ENCODE peak calls at places on chromosome 1, in eight cellular contexts. B is SK-N-SH; A is hepatocyte; L is spleen; M is CD8-positive, alpha-beta memory T cell; P is heart left ventricle; F is psoas muscle; Y is esophagus squamous epithelium. Z is an unnamed sample.

GRCh38 chr1:229300099-229300757 is 29.3 kb downstream of the RAB4A start:
- DNase-seq in B (no peak), A (no peak), L (no peak), M (no peak), P (no peak), F (no peak), Y (no peak), Z (no peak)

GRCh38 chr1:234108921-234109320 is 204.4 kb downstream of the SLC35F3 start:
- DNase-seq in B (no peak), A (peak; percentile 19), L (no peak), M (no peak), P (no peak), F (no peak), Y (no peak), Z (no peak)

GRCh38 chr1:107535091-107535490 is 394.3 kb downstream of the NTNG1 start:
- DNase-seq in B (peak; percentile 33), A (no peak), L (no peak), M (no peak), P (no peak), F (no peak), Y (no peak), Z (no peak)

GRCh38 chr1:228514421-228514820 is 27.2 kb downstream of the RNF187 start:
- DNase-seq in B (no peak), A (no peak), L (no peak), M (no peak), P (no peak), F (no peak), Y (no peak), Z (no peak)

GRCh38 chr1:57034713-57035112 is 68.9 kb upstream of the C8B start:
- DNase-seq in B (no peak), A (no peak), L (no peak), M (no peak), P (no peak), F (no peak), Y (no peak), Z (no peak)

GRCh38 chr1:16075337-16076002 is 2.0 kb upstream of the FAM131C start:
- DNase-seq in B (no peak), A (peak; percentile 58), L (no peak), M (no peak), P (peak; percentile 72), F (peak; percentile 59), Y (no peak), Z (peak; percentile 39)

GRCh38 chr1:181906631-181907030 is 154.9 kb downstream of the ZNF648 start:
- DNase-seq in B (no peak), A (no peak), L (no peak), M (no peak), P (no peak), F (no peak), Y (no peak), Z (no peak)

GRCh38 chr1:62716397-62716796 is 28.2 kb upstream of the DOCK7 start:
- DNase-seq in B (peak; percentile 68), A (no peak), L (no peak), M (no peak), P (no peak), F (no peak), Y (no peak), Z (no peak)

GRCh38 chr1:10671090-10671489 is 125.4 kb downstream of the CASZ1 start:
- DNase-seq in B (peak; percentile 65), A (no peak), L (no peak), M (no peak), P (no peak), F (no peak), Y (no peak), Z (no peak)

GRCh38 chr1:235648954-235649721 is 446 bp downstream of the GNG4 start:
- DNase-seq in B (peak; percentile 69), A (peak; percentile 88), L (peak; percentile 82), M (peak; percentile 58), P (peak; percentile 58), F (peak; percentile 48), Y (no peak), Z (no peak)

DNA sequence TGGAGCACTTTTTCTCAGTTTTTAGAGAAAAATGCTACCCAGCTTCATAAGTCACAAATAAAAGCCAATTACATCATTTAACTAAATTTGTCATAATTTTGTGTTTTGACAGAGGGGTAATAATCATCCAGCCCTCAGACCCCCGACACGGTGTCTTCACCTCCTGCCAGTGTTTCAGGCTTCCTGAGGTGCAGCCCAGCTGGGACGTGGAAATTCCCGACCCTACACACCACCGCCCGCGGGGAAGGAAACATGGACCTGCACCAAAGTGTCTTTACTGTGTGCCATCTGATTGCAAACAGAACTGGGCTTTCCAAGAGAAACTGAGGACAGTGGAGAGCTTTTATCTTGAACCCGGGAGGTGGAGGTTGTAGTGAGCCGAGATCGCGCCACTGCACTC is 7.7 kb upstream of the INAVA start:
- DNase-seq in B (no peak), A (no peak), L (no peak), M (no peak), P (no peak), F (no peak), Y (no peak), Z (no peak)
- H3K4me1 ChIP-seq in B (peaks cover 3% of the 10 kb centered on the region), A (no peaks in the 10 kb centered on the region), L (peaks cover 66% of the 10 kb centered on the region), M (peaks cover 51% of the 10 kb centered on the region), P (peaks cover 12% of the 10 kb centered on the region), F (peaks cover 11% of the 10 kb centered on the region), Y (peaks cover 12% of the 10 kb centered on the region), Z (no peaks in the 10 kb centered on the region)

GRCh38 chr1:206972725-206973124 is 2.5 kb upstream of the FCAMR start:
- DNase-seq in B (no peak), A (no peak), L (no peak), M (no peak), P (no peak), F (no peak), Y (no peak), Z (no peak)

GRCh38 chr1:206975313-206975712 is 5.1 kb upstream of the FCAMR start:
- DNase-seq in B (peak; percentile 33), A (no peak), L (no peak), M (no peak), P (no peak), F (no peak), Y (no peak), Z (no peak)

GRCh38 chr1:206971029-206971655 is 882 bp upstream of the FCAMR start:
- DNase-seq in B (no peak), A (no peak), L (no peak), M (no peak), P (no peak), F (no peak), Y (no peak), Z (no peak)

GRCh38 chr1:206970406-206970805 is at the start of gene FCAMR:
- DNase-seq in B (no peak), A (no peak), L (no peak), M (no peak), P (no peak), F (no peak), Y (no peak), Z (no peak)

DNA sequence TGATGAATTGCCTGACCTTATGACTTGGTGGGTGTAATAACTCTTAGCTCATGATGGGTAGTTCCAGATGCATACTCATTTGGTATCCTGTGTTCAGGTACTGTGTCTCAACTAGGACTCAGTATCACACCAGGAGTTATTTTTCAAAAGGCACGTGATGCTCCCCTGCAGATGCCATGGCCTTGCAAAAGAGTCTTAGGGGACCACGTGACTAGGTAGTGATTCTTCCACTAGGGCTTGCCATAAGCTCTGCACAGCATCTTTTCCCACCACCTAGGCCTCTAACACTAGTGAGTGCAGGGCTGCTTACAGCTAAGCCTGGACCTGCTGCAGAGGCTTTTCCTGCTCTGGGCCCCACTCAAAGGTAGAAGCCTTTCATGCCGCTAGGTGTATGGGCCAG is 3.9 kb upstream of the FCAMR start:
- DNase-seq in B (no peak), A (no peak), L (no peak), M (no peak), P (no peak), F (no peak), Y (no peak), Z (no peak)
- H3K27ac ChIP-seq in B (no peak overlapping the region), A (no peak overlapping the region), L (no peak overlapping the region), M (no peak overlapping the region), P (no peak overlapping the region), F (no peak overlapping the region), Y (no peak overlapping the region), Z (no peak overlapping the region)

DNA sequence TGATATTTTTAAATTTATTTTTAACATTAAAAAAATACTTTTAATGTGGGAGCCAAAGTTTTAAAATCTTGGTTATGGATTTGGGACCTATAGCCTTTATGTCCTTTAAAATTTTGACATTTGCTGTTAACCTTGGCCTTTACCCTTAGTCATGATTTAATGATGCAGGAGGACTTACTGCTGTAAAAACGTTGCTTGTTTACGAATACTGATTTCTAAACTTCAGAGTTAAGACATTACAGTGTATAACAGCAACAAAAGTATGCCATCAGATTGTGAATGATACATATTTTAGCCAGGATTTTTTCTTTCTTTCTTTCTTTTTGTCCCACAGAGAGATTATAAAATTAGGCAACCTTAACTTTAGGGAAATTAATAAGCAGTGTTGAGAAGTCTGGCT is 8.9 kb downstream of the RBM15 start:
- DNase-seq in B (no peak), A (no peak), L (no peak), M (no peak), P (no peak), F (no peak), Y (no peak), Z (no peak)
- H3K4me3 ChIP-seq in B (no peak overlapping the region), A (no peak overlapping the region), L (no peak overlapping the region), M (no peak overlapping the region), P (no peak overlapping the region), F (peak overlapping the region; percentile 29), Y (no peak overlapping the region), Z (no peak overlapping the region)

GRCh38 chr1:241550318-241550717 is 18.1 kb downstream of the KMO start:
- DNase-seq in B (no peak), A (no peak), L (no peak), M (no peak), P (no peak), F (no peak), Y (no peak), Z (no peak)
- H3K4me1 ChIP-seq in B (no peaks in the 10 kb centered on the region), A (no peaks in the 10 kb centered on the region), L (peaks cover 28% of the 10 kb centered on the region), M (peaks cover 19% of the 10 kb centered on the region), P (no peaks in the 10 kb centered on the region), F (no peaks in the 10 kb centered on the region), Y (no peaks in the 10 kb centered on the region), Z (no peaks in the 10 kb centered on the region)

DNA sequence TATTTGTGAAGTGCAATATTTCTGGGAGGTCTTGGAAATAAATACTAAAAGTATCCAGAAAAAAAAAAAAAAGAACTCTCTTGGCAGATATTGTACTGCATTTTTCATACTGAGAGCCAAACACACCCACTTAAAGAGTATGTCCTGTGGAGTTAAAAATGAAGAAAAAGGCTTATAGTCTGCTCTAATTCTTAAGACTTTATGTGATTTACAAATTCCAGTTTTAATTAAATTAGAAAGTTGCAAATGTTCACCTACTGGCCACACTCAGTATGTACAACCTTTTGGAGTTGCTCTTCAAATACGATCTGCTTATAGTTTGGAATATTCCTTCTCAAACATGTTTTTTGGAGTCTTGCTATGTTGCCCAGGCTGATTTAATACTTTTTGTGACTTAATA is 107.6 kb downstream of the LEPR start:
- DNase-seq in B (no peak), A (no peak), L (no peak), M (no peak), P (no peak), F (no peak), Y (no peak), Z (no peak)
- H3K27ac ChIP-seq in B (peak overlapping the region; percentile 91), A (no peak overlapping the region), L (no peak overlapping the region), M (peak overlapping the region; percentile 65), P (peak overlapping the region; percentile 43), F (no peak overlapping the region), Y (no peak overlapping the region), Z (no peak overlapping the region)

DNA sequence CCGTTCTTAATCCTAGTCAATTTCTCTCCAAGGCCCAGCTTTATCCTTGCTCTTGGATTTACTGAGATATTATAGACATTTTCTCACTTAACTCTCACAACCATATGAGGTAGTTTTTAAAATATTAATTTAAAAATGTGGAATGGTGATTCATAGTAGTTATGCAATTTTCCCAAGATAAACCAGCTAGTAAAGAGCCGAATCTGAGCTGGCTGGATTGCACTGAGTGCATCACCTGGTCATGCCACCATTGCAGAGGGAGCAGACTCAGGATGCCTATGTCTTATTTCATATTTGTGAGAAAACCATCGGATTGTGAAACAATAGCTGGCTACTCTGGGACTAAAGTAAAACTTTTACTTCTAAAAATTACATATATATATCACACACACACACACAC is 494.0 kb downstream of the KCNT2 start:
- DNase-seq in B (no peak), A (no peak), L (no peak), M (no peak), P (no peak), F (no peak), Y (no peak), Z (no peak)
- H3K4me3 ChIP-seq in B (no peak overlapping the region), A (no peak overlapping the region), L (no peak overlapping the region), M (no peak overlapping the region), P (no peak overlapping the region), F (no peak overlapping the region), Y (no peak overlapping the region), Z (no peak overlapping the region)